ENCODE peak calls at places on chromosome 1, in four cellular contexts. F is WTC11, W is HepG2, M is K562. Z is an unnamed sample.

GRCh38 chr1:221777434-221778072 is 35.7 kb upstream of the DUSP10 start:
- DNase-seq in F (no peak), W (no peak), M (no peak), Z (peak)

GRCh38 chr1:201582261-201582951 is 43.5 kb downstream of the NAV1 start:
- DNase-seq in F (no peak), W (no peak), M (peak), Z (no peak)

GRCh38 chr1:111666828-111667227 is 47.2 kb downstream of the RAP1A start:
- DNase-seq in F (no peak), W (no peak), M (no peak), Z (no peak)

GRCh38 chr1:241744591-241744990 is 92.5 kb downstream of the WDR64 start:
- DNase-seq in F (no peak), W (no peak), M (no peak), Z (no peak)

GRCh38 chr1:236066828-236067386 is 2.0 kb upstream of the NID1 start:
- DNase-seq in F (no peak), W (no peak), M (no peak), Z (peak)

GRCh38 chr1:91015794-91016550 is 5.9 kb downstream of the ZNF644 start:
- DNase-seq in F (no peak), W (peak), M (no peak), Z (no peak)

GRCh38 chr1:240970253-240970652 is 358.3 kb upstream of the GREM2 start:
- DNase-seq in F (no peak), W (no peak), M (no peak), Z (no peak)

GRCh38 chr1:211643324-211644212 is 31.9 kb downstream of the NEK2 start:
- DNase-seq in F (no peak), W (peak), M (peak), Z (no peak)

DNA sequence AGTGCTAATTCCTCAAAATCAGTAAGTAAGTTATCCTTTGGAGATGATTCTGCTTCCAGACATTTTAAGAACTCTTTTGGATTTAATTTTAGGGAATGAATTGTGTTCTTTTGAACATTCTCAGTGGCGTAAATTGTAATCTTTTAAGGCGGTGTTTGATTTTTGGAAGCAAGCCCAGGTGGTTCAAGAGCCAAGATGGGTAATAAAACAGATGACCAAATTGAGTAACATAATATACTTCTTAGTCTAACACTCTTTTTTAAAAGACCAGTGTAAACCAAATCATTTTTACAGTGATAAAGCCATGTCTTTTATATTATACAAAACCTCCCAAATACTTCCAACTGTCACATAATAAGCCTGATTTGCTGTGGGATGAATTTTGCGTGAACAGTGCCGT is 133.8 kb downstream of the LRRC40 start:
- DNase-seq in F (no peak), W (no peak), M (no peak), Z (no peak)
- TF ChIP-seq CREM in F (no peak), W (no peak), M (no peak), Z (no peak)

DNA sequence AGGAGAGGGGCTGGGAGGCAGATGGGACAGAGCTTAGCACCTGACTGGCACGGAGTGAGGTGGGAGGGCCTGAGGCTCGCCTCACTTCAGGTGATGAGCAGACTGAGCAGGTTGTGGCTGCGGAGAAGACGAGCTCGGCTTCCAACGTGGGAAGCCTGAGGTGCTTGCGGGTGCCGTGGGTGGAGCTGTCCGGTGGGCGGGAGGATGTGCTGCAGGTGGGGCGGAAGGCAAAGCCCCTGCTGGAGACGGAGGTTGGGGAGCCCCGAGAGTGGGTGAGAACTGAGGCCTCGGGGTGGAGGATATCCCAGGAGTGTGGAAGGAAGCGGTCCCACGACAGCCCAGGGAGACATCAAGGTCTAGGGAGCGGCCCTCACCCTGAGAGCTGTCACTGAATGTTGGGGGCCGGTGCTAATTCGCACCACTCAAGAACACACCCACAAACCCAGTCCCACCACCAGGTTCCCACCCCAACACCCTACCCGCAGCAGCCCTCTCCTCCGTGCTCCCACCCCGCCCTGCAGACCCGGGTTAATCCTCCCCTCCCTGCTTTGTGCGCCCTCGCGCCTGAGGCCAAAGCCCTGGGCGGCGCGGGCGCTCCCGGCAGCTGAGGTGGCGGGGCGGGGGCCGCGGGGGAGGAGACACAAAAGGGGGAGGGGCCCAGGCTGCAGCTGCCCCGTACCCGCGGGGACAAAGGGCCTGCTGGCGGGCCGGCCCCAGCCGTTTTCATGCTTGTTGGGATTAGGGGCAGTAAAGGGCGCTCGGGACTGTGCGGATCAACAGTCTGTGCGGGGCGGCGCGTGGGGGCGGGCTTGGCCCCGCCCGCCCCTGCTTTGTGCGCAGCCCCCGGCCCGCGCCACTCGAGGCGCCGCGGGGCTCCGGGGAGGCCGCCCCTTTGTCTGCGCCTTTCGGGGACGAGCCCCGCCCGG is 11.2 kb downstream of the C1orf216 start:
- DNase-seq in F (peak), W (no peak), M (peak), Z (no peak)
- TF ChIP-seq CREM in F (no peak), W (no peak), M (no peak), Z (no peak)

GRCh38 chr1:46721204-46721603 is 2.3 kb upstream of the EFCAB14 start:
- DNase-seq in F (no peak), W (no peak), M (no peak), Z (no peak)

GRCh38 chr1:46717654-46718053 is 1.3 kb downstream of the EFCAB14 start:
- DNase-seq in F (no peak), W (no peak), M (no peak), Z (no peak)

GRCh38 chr1:46719689-46720088 is 775 bp upstream of the EFCAB14 start:
- DNase-seq in F (no peak), W (no peak), M (peak), Z (no peak)

GRCh38 chr1:46718727-46719622 is at the start of gene EFCAB14:
- DNase-seq in F (peak), W (peak), M (peak), Z (peak)

GRCh38 chr1:46718340-46718726 is 581 bp downstream of the EFCAB14 start:
- DNase-seq in F (no peak), W (no peak), M (no peak), Z (no peak)
- TF ChIP-seq CREM in F (no peak), W (no peak), M (no peak), Z (no peak)

GRCh38 chr1:2950926-2951305 is 70.4 kb upstream of the ACTRT2 start:
- DNase-seq in F (no peak), W (no peak), M (no peak), Z (no peak)

GRCh38 chr1:2951856-2952255 is 69.4 kb upstream of the ACTRT2 start:
- DNase-seq in F (no peak), W (no peak), M (no peak), Z (no peak)

GRCh38 chr1:2948751-2949680 is 72.3 kb upstream of the ACTRT2 start:
- DNase-seq in F (no peak), W (no peak), M (no peak), Z (no peak)

GRCh38 chr1:2948001-2948750 is 73.1 kb upstream of the ACTRT2 start:
- DNase-seq in F (no peak), W (no peak), M (no peak), Z (no peak)

DNA sequence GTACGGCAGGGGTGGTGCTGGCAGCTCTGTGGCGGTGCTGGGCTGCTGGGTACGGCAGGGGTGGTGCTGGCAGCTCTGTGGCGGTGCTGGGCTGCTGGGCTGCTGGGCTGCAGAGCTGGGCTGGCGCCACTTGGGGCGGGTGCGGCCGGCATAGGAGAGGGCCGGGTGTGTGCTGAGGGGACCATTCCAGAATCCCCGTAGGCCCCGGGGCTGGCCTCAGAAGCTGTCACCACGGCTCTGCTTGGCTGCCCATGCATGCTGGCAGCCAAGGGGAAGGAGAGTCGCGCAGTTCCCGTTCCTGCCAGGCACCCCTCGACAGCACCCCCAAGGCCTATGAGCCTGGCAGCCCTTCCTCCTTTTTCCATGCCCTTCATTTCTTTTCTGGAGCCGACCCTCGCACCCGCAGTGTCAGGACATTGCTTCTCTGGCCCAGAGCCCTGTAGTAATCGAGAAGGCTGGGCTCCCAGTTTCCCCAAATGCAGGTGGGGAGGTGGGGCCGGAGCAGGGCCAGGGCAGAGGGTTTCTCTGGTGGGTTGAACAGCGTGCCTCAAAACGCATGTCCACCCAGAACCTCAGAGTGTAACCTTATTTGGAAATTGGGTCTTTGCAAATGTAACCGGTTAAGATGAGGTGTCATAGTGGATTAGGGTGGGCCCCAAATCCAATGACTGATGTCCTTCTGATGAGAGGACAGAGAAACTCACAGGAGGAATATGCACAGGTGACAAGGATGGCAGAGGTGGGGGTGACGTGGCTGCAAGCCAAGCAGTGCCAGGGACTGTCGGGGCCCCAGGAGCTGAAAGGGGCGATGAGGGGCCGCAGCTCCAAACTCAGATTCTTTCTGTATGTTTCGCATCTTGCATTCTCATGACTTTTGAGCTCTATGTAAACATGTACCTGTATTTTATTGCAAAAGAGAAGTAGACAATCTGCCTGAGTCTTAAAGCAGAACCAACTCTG is 71.0 kb upstream of the ACTRT2 start:
- DNase-seq in F (no peak), W (no peak), M (no peak), Z (no peak)
- TF ChIP-seq CREM in F (no peak), W (no peak), M (no peak), Z (no peak)

GRCh38 chr1:117795190-117795589 is 134.2 kb downstream of the GDAP2 start:
- DNase-seq in F (no peak), W (no peak), M (no peak), Z (no peak)

GRCh38 chr1:117796226-117796625 is 133.2 kb downstream of the GDAP2 start:
- DNase-seq in F (no peak), W (no peak), M (no peak), Z (no peak)

GRCh38 chr1:117795792-117796191 is 133.6 kb downstream of the GDAP2 start:
- DNase-seq in F (no peak), W (no peak), M (no peak), Z (no peak)

GRCh38 chr1:117793396-117793795 is 136.0 kb downstream of the GDAP2 start:
- DNase-seq in F (no peak), W (no peak), M (no peak), Z (no peak)

GRCh38 chr1:117794073-117794472 is 135.3 kb downstream of the GDAP2 start:
- DNase-seq in F (no peak), W (no peak), M (no peak), Z (no peak)
- TF ChIP-seq CREM in F (no peak), W (no peak), M (no peak), Z (no peak)

DNA sequence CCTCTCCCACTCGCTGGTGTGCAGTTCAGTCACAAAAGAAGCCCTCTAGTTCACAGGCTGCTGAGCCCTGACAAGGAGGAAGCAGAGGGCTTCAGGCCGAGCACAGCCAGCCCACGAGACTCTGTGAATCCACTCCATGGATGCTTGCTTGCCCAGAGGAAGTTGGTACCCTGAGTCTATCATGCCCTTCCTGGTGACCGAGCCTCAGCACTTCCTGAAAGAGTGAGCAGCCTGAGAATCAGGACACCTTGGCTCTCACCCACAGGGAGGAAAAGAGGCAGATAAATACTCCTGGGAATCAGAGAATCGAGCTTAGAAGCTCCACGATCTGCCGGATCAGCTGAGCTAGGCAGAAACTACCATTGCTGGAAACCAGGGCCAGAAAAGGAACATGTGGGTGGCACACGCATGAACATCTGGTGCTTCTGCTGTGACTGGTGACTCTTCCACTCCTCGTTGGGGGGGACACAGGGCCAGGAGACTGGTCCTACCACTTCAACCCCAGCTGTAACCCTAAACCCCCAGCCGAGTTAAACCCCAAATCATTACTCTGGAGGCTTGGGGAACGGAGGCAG is 376.3 kb upstream of the CAMK1G start:
- DNase-seq in F (no peak), W (no peak), M (no peak), Z (no peak)
- TF ChIP-seq CREM in F (no peak), W (no peak), M (no peak), Z (no peak)

GRCh38 chr1:61687901-61688300 is 37.0 kb downstream of the TM2D1 start:
- DNase-seq in F (no peak), W (no peak), M (no peak), Z (no peak)

DNA sequence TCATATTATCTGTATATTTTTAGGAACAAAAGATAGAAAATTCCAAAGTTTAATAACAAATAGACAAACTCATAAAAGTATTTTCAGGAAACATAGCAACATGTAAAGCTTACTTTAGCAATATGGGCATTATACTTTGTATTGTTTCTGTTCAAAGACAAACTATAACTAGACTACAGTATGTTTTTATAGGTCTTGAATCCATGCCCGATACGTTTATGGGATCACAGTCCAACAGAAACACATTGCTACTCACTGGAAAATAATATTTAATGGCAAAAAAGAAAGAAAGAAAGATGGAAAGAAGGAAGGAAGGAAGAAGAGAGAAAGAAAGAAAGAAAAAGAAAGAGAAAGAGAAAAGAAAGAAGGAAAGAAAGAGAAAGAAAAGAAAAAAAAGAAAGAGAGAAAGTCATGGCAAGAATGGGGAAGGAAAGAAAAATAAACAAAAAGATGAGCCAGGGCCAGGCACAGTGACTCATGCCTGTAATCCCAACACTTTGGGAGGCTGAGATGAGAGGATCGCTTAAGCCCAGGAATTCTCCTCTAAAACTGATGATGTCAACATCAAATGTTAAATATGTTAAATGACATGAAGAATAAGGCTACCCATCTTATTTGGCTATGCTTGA is 32.7 kb downstream of the TM2D1 start:
- DNase-seq in F (no peak), W (no peak), M (no peak), Z (no peak)
- TF ChIP-seq CREM in F (no peak), W (no peak), M (no peak), Z (no peak)

GRCh38 chr1:113940365-113941244 is 11.5 kb downstream of the HIPK1 start:
- DNase-seq in F (no peak), W (no peak), M (no peak), Z (no peak)
- TF ChIP-seq CREM in F (no peak), W (no peak), M (no peak), Z (no peak)

GRCh38 chr1:10664251-10664650 is 132.2 kb downstream of the CASZ1 start:
- DNase-seq in F (no peak), W (no peak), M (no peak), Z (no peak)
- TF ChIP-seq CREM in F (no peak), W (no peak), M (no peak), Z (no peak)

Z was measured in GM12878.